ENCODE peak calls at places on chromosome 21, in four cellular contexts. One of them, this sample, is unnamed.

GRCh38 chr21:40299441-40299840 is 432.2 kb downstream of the PCP4 start:
- DNase-seq in IMR-90: no peak
- DNase-seq in ovary: no peak
- DNase-seq in K562: no peak
- DNase-seq in this sample: no peak

GRCh38 chr21:14259669-14260458 is 43.9 kb downstream of the RBM11 start:
- DNase-seq in IMR-90: peak; percentile 56
- DNase-seq in ovary: no peak
- DNase-seq in K562: peak; percentile 26
- DNase-seq in this sample: no peak

GRCh38 chr21:24205317-24205716 is 1402.0 kb downstream of the MRPL39 start:
- DNase-seq in IMR-90: no peak
- DNase-seq in ovary: no peak
- DNase-seq in K562: no peak
- DNase-seq in this sample: no peak

GRCh38 chr21:45300786-45301520 is 13.3 kb upstream of the POFUT2 start:
- DNase-seq in IMR-90: no peak
- DNase-seq in ovary: peak; percentile 52
- DNase-seq in K562: no peak
- DNase-seq in this sample: no peak

GRCh38 chr21:44943005-44943685 is 3.3 kb downstream of the SLX9 start:
- DNase-seq in IMR-90: peak; percentile 32
- DNase-seq in ovary: no peak
- DNase-seq in K562: no peak
- DNase-seq in this sample: no peak

GRCh38 chr21:25461730-25462129 is 145.6 kb downstream of the MRPL39 start:
- DNase-seq in IMR-90: peak; percentile 12
- DNase-seq in ovary: no peak
- DNase-seq in K562: no peak
- DNase-seq in this sample: no peak

GRCh38 chr21:27132270-27132669 is 165.4 kb upstream of the ADAMTS5 start:
- DNase-seq in IMR-90: peak; percentile 67
- DNase-seq in ovary: no peak
- DNase-seq in K562: no peak
- DNase-seq in this sample: no peak

GRCh38 chr21:42630626-42631025 is 22.8 kb upstream of the PDE9A start:
- DNase-seq in IMR-90: no peak
- DNase-seq in ovary: no peak
- DNase-seq in K562: no peak
- DNase-seq in this sample: no peak

GRCh38 chr21:23853796-23854379 is 1753.4 kb downstream of the MRPL39 start:
- DNase-seq in IMR-90: peak; percentile 31
- DNase-seq in ovary: no peak
- DNase-seq in K562: peak; percentile 16
- DNase-seq in this sample: no peak

GRCh38 chr21:27001526-27001925 is 34.6 kb upstream of the ADAMTS5 start:
- DNase-seq in IMR-90: no peak
- DNase-seq in ovary: no peak
- DNase-seq in K562: no peak
- DNase-seq in this sample: no peak

GRCh38 chr21:42009018-42009830 is 936 bp downstream of the ZBTB21 start:
- DNase-seq in IMR-90: peak; percentile 81
- DNase-seq in ovary: no peak
- DNase-seq in K562: peak; percentile 72
- DNase-seq in this sample: no peak

GRCh38 chr21:43603641-43604504 is 55.4 kb downstream of the HSF2BP start:
- DNase-seq in IMR-90: peak; percentile 67
- DNase-seq in ovary: no peak
- DNase-seq in K562: no peak
- DNase-seq in this sample: no peak

GRCh38 chr21:23977971-23978370 is 1629.3 kb downstream of the MRPL39 start:
- DNase-seq in IMR-90: no peak
- DNase-seq in ovary: no peak
- DNase-seq in K562: no peak
- DNase-seq in this sample: no peak

GRCh38 chr21:28644762-28645161 is 347.9 kb downstream of the LTN1 start:
- DNase-seq in IMR-90: no peak
- DNase-seq in ovary: no peak
- DNase-seq in K562: no peak
- DNase-seq in this sample: no peak

GRCh38 chr21:29753216-29753615 is 186.6 kb downstream of the GRIK1 start:
- DNase-seq in IMR-90: no peak
- DNase-seq in ovary: no peak
- DNase-seq in K562: no peak
- DNase-seq in this sample: no peak

GRCh38 chr21:40245021-40245420 is 377.8 kb downstream of the PCP4 start:
- DNase-seq in IMR-90: no peak
- DNase-seq in ovary: no peak
- DNase-seq in K562: no peak
- DNase-seq in this sample: no peak

GRCh38 chr21:37682908-37683307 is 233.3 kb downstream of the KCNJ6 start:
- DNase-seq in IMR-90: no peak
- DNase-seq in ovary: no peak
- DNase-seq in K562: no peak
- DNase-seq in this sample: no peak

DNA sequence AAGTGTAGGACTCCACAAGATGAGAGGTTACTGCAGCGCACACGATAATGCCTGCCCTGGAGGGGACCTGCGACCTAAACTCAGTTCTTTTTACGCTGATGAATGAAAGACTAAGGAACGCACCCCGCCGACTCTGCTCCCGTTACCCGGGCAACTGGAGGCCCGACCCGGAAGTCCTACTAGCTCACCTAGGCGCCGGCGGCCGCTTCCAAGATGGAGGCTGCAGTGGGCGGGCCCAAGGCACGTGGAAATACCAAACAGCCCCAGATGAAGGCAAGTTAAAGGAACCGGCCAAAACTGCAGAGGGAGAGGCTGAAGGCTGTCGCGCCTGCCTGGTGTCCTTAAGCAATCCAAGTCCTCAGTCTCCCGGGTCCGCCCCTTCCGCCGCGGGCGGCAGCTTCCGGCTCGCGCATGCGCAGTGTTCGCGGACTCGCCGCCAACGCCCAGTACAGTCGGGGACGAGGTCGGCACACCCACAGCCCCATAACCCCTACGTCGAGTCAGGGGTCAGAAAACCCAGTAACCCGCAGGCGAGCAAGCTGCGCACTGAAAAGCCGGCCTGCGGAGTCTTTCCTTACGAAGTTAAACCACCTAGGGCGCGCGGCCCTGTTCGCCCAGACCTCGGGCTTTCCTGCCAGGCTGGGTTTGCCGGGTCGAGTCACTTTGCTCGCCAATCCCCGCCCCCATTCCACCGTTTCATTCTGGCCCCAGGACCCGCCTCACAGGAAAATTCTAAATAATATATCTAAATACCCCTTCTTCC is at the start of gene SETD4:
- DNase-seq in IMR-90: peak; percentile 92
- DNase-seq in ovary: peak; percentile 94
- DNase-seq in K562: peak; percentile 99
- DNase-seq in this sample: peak; percentile 92
- TF ChIP-seq CTCF in IMR-90: no peak
- TF ChIP-seq CTCF in ovary: no peak
- TF ChIP-seq CTCF in K562: no peak
- TF ChIP-seq CTCF in this sample: no peak

DNA sequence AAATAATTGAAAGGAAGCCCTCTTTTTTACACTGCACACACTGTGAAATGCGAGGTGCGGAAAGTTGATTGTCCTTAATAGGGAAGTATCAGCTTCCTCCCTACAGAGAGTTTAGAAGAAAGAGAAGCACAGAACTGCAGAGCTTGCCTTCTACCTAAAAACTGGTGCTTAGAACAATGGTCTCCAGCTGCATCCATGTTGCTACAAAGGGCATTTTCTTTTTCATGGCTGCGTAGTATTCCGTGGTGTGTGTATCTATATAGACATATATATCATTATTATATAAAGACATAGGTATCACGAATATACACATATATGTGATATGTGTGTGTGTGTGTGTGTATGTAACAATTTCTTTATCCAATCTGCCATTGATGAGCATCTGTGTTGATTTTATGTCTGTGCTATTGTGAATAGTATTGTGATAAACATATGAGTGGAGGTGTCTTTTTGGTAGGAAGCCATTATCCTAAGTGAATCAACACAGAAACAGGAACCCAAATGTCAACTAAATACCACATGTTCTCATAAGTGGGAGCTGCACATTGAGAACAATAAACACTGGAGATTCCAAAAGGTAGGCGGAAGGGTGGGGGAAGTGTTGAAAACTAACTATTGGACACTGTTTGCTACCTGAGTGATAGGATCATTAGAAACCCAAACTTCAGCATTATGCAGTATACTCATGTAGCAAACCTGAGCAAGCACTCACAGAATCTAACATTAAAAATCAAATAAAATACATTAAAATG is 290.0 kb upstream of the RUNX1 start:
- DNase-seq in IMR-90: no peak
- DNase-seq in ovary: no peak
- DNase-seq in K562: no peak
- DNase-seq in this sample: no peak
- H3K9me3 ChIP-seq in IMR-90: no peaks in the 10 kb centered on the region
- H3K9me3 ChIP-seq in ovary: no peaks in the 10 kb centered on the region
- H3K9me3 ChIP-seq in K562: no peaks in the 10 kb centered on the region
- H3K9me3 ChIP-seq in this sample: no peaks in the 10 kb centered on the region

DNA sequence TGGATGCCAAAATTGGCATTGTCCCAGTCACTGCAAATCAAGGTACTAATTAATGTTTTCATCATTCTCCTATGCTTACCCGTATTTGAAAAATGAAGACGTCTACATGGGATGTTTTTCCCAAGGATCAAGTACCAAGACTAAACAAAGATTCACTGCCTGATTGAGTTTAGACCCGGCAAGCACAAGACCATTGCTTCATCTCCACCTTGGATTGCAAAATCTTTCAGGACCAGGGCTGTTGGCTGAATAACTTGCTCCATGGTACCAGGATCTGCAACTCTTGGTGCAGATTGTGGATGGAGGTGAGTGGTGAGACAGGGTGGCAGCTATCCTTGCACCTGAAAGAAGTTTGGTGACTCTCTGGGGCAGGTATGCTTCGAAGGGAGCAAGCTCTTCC is 122.5 kb upstream of the ETS2 start:
- DNase-seq in IMR-90: no peak
- DNase-seq in ovary: no peak
- DNase-seq in K562: no peak
- DNase-seq in this sample: no peak
- TF ChIP-seq CTCF in IMR-90: no peak
- TF ChIP-seq CTCF in ovary: no peak
- TF ChIP-seq CTCF in K562: no peak
- TF ChIP-seq CTCF in this sample: no peak

DNA sequence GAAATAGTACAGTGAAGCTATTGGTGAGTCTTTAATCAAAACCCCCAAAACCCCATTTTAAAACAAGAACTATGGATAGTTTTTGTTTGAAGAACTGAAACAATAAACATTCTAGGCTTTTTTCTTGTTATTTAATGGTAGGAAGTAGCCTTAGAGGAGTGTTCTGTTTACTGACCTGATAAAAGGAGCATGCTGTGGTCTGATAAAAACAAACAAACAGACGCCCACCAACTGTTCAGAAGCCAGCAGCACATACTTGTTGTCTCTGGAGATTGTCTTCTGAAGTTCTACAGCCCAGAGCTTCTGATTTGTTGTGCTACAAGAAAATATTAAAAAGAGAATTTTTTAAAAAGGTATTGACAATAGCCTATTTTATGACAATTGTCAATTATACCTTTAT is 54.1 kb upstream of the CFAP298 start:
- DNase-seq in IMR-90: no peak
- DNase-seq in ovary: no peak
- DNase-seq in K562: no peak
- DNase-seq in this sample: no peak
- H3K9me3 ChIP-seq in IMR-90: peaks cover 5% of the 10 kb centered on the region
- H3K9me3 ChIP-seq in ovary: peaks cover 17% of the 10 kb centered on the region
- H3K9me3 ChIP-seq in K562: peaks cover 12% of the 10 kb centered on the region
- H3K9me3 ChIP-seq in this sample: peaks cover 15% of the 10 kb centered on the region

GRCh38 chr21:46324390-46325072 is 575 bp downstream of the PCNT start:
- DNase-seq in IMR-90: peak; percentile 70
- DNase-seq in ovary: peak; percentile 91
- DNase-seq in K562: peak; percentile 96
- DNase-seq in this sample: peak; percentile 77
- TF ChIP-seq CTCF in IMR-90: peak; percentile 23
- TF ChIP-seq CTCF in ovary: no peak
- TF ChIP-seq CTCF in K562: peak; percentile 15
- TF ChIP-seq CTCF in this sample: no peak

This sample was measured in right atrium auricular region.